ENCODE peak calls at places on chromosome 9, in seven cellular contexts. K is MM.1S, B is ascending aorta, I is choroid plexus epithelial cell, W is foreskin fibroblast, M is fibroblast of mammary gland, P is heart left ventricle. L is an unnamed sample.

GRCh38 chr9:107049046-107049824 is 186.3 kb downstream of the ZNF462 start:
- DNase-seq in K (no peak), B (no peak), I (peak), W (no peak), M (no peak), P (no peak), L (no peak)

GRCh38 chr9:133768371-133768858 is 30.3 kb upstream of the SARDH start:
- DNase-seq in K (no peak), B (no peak), I (no peak), W (no peak), M (no peak), P (no peak), L (no peak)

GRCh38 chr9:76580188-76580587 is 121.2 kb downstream of the GCNT1 start:
- DNase-seq in K (no peak), B (no peak), I (no peak), W (no peak), M (no peak), P (no peak), L (no peak)

GRCh38 chr9:127873886-127874285 is 3.6 kb downstream of the AK1 start:
- DNase-seq in K (no peak), B (no peak), I (no peak), W (peak), M (no peak), P (peak), L (peak)

GRCh38 chr9:134136997-134137302 is 1.1 kb downstream of the WDR5 start:
- DNase-seq in K (no peak), B (no peak), I (no peak), W (no peak), M (no peak), P (no peak), L (no peak)

GRCh38 chr9:136645903-136646754 is 16.6 kb upstream of the EGFL7 start:
- DNase-seq in K (no peak), B (no peak), I (peak), W (peak), M (no peak), P (peak), L (no peak)

GRCh38 chr9:19992556-19992955 is 203.7 kb upstream of the SLC24A2 start:
- DNase-seq in K (no peak), B (no peak), I (peak), W (peak), M (peak), P (no peak), L (peak)

GRCh38 chr9:1440276-1440675 is 390.1 kb downstream of the DMRT2 start:
- DNase-seq in K (no peak), B (no peak), I (no peak), W (no peak), M (no peak), P (no peak), L (no peak)

GRCh38 chr9:136536721-136537241 is 9.1 kb downstream of the NOTCH1 start:
- DNase-seq in K (no peak), B (no peak), I (no peak), W (no peak), M (no peak), P (no peak), L (no peak)

GRCh38 chr9:1267141-1267570 is 217.0 kb downstream of the DMRT2 start:
- DNase-seq in K (no peak), B (no peak), I (no peak), W (peak), M (peak), P (no peak), L (no peak)

GRCh38 chr9:111870774-111871542 is 25.7 kb upstream of the UGCG start:
- DNase-seq in K (no peak), B (no peak), I (no peak), W (no peak), M (no peak), P (no peak), L (no peak)

GRCh38 chr9:132878695-132879064 is at the start of gene SPACA9:
- DNase-seq in K (no peak), B (no peak), I (peak), W (peak), M (peak), P (peak), L (peak)

GRCh38 chr9:27194401-27195091 is 85.5 kb downstream of the TEK start:
- DNase-seq in K (no peak), B (no peak), I (peak), W (peak), M (peak), P (no peak), L (peak)

GRCh38 chr9:38027714-38028113 is 41.3 kb downstream of the SHB start:
- DNase-seq in K (no peak), B (no peak), I (no peak), W (no peak), M (no peak), P (no peak), L (no peak)

DNA sequence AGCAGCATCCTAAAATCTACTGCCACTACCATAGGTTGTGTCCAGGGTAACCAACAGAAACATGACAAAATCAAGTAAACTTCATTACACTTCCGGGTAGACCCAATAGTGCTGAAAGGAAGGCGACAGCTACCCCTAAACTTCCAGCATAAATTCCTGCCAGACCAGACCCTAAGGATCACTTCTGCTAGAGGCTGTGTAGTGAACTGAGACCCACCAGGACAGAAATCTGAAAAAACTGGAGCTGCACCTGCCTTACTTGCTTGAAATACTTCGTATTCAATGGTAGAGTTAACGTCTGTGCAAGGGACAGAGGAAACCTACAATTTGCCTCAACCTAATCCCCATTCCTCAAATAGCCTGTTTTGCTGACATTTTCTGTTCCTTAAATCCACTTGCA is 1.0 kb upstream of the SECISBP2 start:
- DNase-seq in K (no peak), B (no peak), I (no peak), W (no peak), M (no peak), P (no peak), L (no peak)
- H3K4me3 ChIP-seq in K (no peak), B (peak), I (no peak), W (no peak), M (peak), P (no peak), L (no peak)

GRCh38 chr9:18255158-18255629 is 218.8 kb upstream of the ADAMTSL1 start:
- DNase-seq in K (peak), B (peak), I (peak), W (peak), M (peak), P (peak), L (peak)

GRCh38 chr9:18260527-18260926 is 213.4 kb upstream of the ADAMTSL1 start:
- DNase-seq in K (no peak), B (no peak), I (no peak), W (peak), M (peak), P (no peak), L (peak)

GRCh38 chr9:18253950-18254349 is 220.0 kb upstream of the ADAMTSL1 start:
- DNase-seq in K (no peak), B (no peak), I (no peak), W (no peak), M (no peak), P (no peak), L (no peak)

GRCh38 chr9:18255747-18256146 is 218.2 kb upstream of the ADAMTSL1 start:
- DNase-seq in K (no peak), B (no peak), I (no peak), W (peak), M (peak), P (no peak), L (no peak)

DNA sequence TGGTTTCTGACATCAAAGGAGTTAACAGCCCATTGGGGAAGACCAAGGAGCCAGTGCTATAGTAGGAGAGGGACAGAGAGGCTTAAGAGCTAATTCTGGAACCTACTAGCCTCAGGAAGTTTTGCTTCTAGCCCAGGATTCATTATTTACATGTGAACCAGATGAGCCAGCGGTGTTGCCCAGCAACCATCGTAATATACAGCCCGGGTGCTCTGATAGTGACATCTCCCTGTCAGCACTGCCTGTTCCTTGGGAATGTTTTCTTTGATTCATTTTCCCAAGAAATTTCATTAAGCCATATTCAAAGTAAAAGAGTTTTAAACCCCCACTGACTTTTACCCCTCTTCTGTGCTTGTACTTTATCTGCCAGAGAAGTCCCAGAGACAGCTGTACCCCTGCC is 217.4 kb upstream of the ADAMTSL1 start:
- DNase-seq in K (no peak), B (no peak), I (peak), W (peak), M (peak), P (no peak), L (peak)
- TF ChIP-seq CTCF in K (no peak), B (no peak), I (no peak), W (no peak), M (no peak), P (no peak), L (no peak)

DNA sequence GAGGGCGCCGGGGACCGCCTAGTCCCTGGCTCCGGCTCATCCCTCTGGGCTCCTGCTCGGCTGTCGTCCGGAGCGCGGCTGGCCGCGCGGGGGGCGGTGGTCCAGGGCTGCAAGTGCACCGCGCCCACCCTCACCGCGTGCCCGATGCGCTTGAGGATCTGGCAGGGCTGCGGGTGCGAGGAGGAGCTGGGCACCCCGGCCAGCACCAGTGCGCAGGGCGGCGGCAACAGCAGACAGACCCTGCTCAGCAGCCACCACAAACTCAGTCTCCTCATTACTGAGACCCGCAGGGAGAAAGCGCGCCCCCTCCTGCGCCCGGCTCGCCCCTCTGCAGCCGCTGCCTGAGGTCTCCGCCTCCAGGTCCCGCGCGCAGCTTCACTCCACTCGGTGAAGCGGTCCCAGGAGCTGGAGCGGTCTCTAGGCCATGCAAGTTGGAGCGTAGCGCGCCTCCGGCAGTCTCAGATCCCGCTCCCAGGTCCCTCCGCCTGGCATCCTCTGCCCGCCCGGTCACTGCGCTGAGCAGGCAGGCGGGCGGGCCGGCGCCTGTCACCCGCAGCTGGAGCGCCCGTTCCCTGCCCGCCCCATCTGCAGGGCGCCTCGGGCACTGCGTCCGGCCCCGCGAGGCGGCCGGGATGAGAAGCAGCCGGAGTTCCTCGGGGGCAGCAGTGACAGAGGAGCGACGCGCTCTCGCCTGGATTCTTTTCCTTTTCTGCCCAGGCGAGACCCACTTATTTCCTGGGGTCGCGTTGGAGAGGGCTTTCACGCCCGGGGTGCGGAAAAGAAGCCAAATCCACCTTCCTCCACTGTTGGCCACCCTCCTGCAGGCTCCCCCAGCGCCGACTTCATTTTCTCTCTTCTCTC is 512 bp downstream of the GRIN3A start:
- DNase-seq in K (no peak), B (no peak), I (no peak), W (no peak), M (no peak), P (no peak), L (no peak)
- H3K4me3 ChIP-seq in K (no peak), B (peak), I (no peak), W (no peak), M (no peak), P (peak), L (no peak)

GRCh38 chr9:121720992-121721350 is 69.5 kb downstream of the DAB2IP start:
- DNase-seq in K (no peak), B (no peak), I (no peak), W (peak), M (no peak), P (no peak), L (no peak)
- TF ChIP-seq CTCF in K (no peak), B (no peak), I (peak), W (no peak), M (peak), P (no peak), L (peak)

DNA sequence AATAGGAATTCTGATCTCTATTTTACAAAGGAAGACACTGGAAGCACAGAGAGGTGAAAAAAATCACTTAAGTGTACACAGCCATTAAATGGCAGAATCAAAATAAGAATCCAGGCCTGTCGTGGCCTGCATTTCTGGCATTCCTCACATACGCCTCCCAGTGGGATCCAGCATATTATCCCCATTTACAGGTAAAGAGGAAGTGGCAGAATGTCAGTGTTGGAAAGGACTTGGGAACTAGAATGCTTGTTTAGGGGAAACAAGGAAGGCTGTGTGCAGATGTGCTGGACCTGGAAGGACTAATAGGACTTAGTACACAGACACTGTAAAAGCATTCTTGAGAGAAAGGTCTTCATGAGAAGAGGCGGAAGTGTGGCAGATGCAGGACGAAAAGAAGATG is 241.8 kb downstream of the TRIM32 start:
- DNase-seq in K (no peak), B (no peak), I (no peak), W (no peak), M (no peak), P (no peak), L (no peak)
- H3K4me3 ChIP-seq in K (no peak), B (no peak), I (no peak), W (no peak), M (no peak), P (no peak), L (no peak)

L was measured in astrocyte of the spinal cord.